ENCODE peak calls at places on chromosomes 11 and 22, in six cellular contexts. A is heart left ventricle, S is stomach, Z is IMR-90, J is body of pancreas, W is HCT116. R is an unnamed sample. For H3K4me1 and H3K27me3, the result is how much of the 10 kb centered on the place peaks cover.

GRCh38 chr11:88188251-88189030 is 13.2 kb upstream of the RAB38 start:
- DNase-seq in S (no peak), J (no peak), A (no peak), Z (no peak), W (no peak), R (no peak)

GRCh38 chr22:29914165-29914564 is 31.2 kb downstream of the MTMR3 start:
- DNase-seq in W (no peak), A (no peak), Z (peak), S (no peak), J (no peak), R (no peak)

GRCh38 chr11:66883021-66883968 is 26.4 kb downstream of the LRFN4 start:
- DNase-seq in J (peak), A (no peak), W (peak), S (peak), Z (peak), R (no peak)

GRCh38 chr11:114183041-114183511 is 113.1 kb upstream of the NNMT start:
- DNase-seq in A (no peak), Z (no peak), S (no peak), W (no peak), J (peak), R (peak)

GRCh38 chr11:73404048-73404447 is 27.8 kb downstream of the RELT start:
- DNase-seq in W (peak), A (peak), Z (peak), S (peak), J (peak), R (peak)

GRCh38 chr11:2752923-2753322 is 53.1 kb upstream of the KCNQ1OT1 start:
- DNase-seq in S (no peak), A (peak), W (no peak), J (peak), Z (peak), R (no peak)

GRCh38 chr11:62124186-62125113 is 639 bp downstream of the INCENP start:
- DNase-seq in S (no peak), A (no peak), Z (peak), J (no peak), W (no peak), R (no peak)

GRCh38 chr11:7046474-7046873 is 26.2 kb downstream of the NLRP14 start:
- DNase-seq in J (no peak), W (no peak), S (no peak), A (no peak), Z (peak), R (no peak)

GRCh38 chr11:72038491-72038890 is 39.8 kb downstream of the IL18BP start:
- DNase-seq in J (peak), S (peak), W (no peak), Z (peak), A (peak), R (no peak)

GRCh38 chr11:33160147-33160546 is 1.1 kb downstream of the CSTF3 start:
- DNase-seq in Z (peak), A (no peak), S (no peak), J (no peak), W (no peak), R (no peak)

GRCh38 chr11:14904745-14905103 is 12.7 kb upstream of the CYP2R1 start:
- DNase-seq in Z (peak), W (no peak), S (peak), A (peak), J (peak), R (peak)

GRCh38 chr22:35053060-35053835 is 12.7 kb upstream of the ISX start:
- DNase-seq in S (no peak), J (no peak), Z (no peak), W (no peak), A (no peak), R (no peak)

GRCh38 chr11:11463397-11463796 is 110.3 kb upstream of the CSNK2A3 start:
- DNase-seq in J (no peak), W (no peak), S (no peak), Z (no peak), A (peak), R (no peak)

GRCh38 chr22:20922141-20922751 is 5.0 kb downstream of the CRKL start:
- DNase-seq in A (no peak), J (no peak), Z (no peak), S (no peak), W (no peak), R (no peak)

GRCh38 chr22:20928573-20928967 is 11.4 kb downstream of the CRKL start:
- DNase-seq in J (no peak), Z (no peak), A (no peak), W (no peak), S (no peak), R (no peak)

GRCh38 chr22:20930004-20930403 is 12.8 kb downstream of the CRKL start:
- DNase-seq in A (no peak), Z (no peak), W (no peak), J (no peak), S (no peak), R (no peak)

GRCh38 chr22:20927940-20928572 is 10.8 kb downstream of the CRKL start:
- DNase-seq in J (no peak), Z (no peak), S (no peak), W (no peak), A (no peak), R (no peak)

GRCh38 chr22:20926243-20926642 is 9.0 kb downstream of the CRKL start:
- DNase-seq in J (no peak), Z (no peak), S (no peak), W (no peak), A (no peak), R (no peak)
- H3K4me1 ChIP-seq in J (under half), Z (under half), S (half or more), W (under half), A (under half), R (under half)

GRCh38 chr22:37657590-37658132 is 862 bp upstream of the PDXP start:
- DNase-seq in Z (peak), J (no peak), A (no peak), W (no peak), S (no peak), R (no peak)

GRCh38 chr22:37659897-37660708 is 1.6 kb downstream of the PDXP start:
- DNase-seq in W (no peak), J (no peak), S (no peak), A (no peak), Z (no peak), R (no peak)

GRCh38 chr22:37659066-37659896 is 758 bp downstream of the PDXP start:
- DNase-seq in W (no peak), J (peak), S (no peak), A (no peak), Z (no peak), R (peak)

GRCh38 chr22:37660709-37661045 is 2.2 kb downstream of the PDXP start:
- DNase-seq in A (no peak), W (no peak), S (no peak), J (no peak), Z (no peak), R (no peak)

GRCh38 chr22:37658133-37659065 is at the start of gene PDXP:
- DNase-seq in Z (peak), J (peak), A (peak), S (peak), W (peak), R (peak)
- TF ChIP-seq POLR2A in Z (peak), J (peak), A (no peak), S (no peak), W (peak), R (peak)

GRCh38 chr22:27308513-27308912 is 493.0 kb downstream of the MN1 start:
- DNase-seq in W (no peak), Z (no peak), J (no peak), S (no peak), A (no peak), R (no peak)

GRCh38 chr22:27309713-27310112 is 491.8 kb downstream of the MN1 start:
- DNase-seq in S (no peak), Z (no peak), A (no peak), W (no peak), J (no peak), R (no peak)

GRCh38 chr22:27303718-27304117 is 497.8 kb downstream of the MN1 start:
- DNase-seq in W (no peak), S (no peak), J (no peak), Z (no peak), A (no peak), R (no peak)

GRCh38 chr22:27307545-27308279 is 493.8 kb downstream of the MN1 start:
- DNase-seq in Z (no peak), J (no peak), S (no peak), W (no peak), A (no peak), R (no peak)

GRCh38 chr22:27306771-27307170 is 494.8 kb downstream of the MN1 start:
- DNase-seq in Z (no peak), J (no peak), A (no peak), S (no peak), W (no peak), R (no peak)
- H3K27me3 ChIP-seq in Z (under half), J (under half), A (under half), S (under half), W (under half), R (under half)

GRCh38 chr11:84396521-84396920 is 1110.4 kb upstream of the CCDC90B start:
- DNase-seq in A (no peak), J (no peak), Z (no peak), W (no peak), S (no peak), R (no peak)
- H3K4me1 ChIP-seq in A (under half), J (under half), Z (under half), W (under half), S (under half), R (under half)

DNA sequence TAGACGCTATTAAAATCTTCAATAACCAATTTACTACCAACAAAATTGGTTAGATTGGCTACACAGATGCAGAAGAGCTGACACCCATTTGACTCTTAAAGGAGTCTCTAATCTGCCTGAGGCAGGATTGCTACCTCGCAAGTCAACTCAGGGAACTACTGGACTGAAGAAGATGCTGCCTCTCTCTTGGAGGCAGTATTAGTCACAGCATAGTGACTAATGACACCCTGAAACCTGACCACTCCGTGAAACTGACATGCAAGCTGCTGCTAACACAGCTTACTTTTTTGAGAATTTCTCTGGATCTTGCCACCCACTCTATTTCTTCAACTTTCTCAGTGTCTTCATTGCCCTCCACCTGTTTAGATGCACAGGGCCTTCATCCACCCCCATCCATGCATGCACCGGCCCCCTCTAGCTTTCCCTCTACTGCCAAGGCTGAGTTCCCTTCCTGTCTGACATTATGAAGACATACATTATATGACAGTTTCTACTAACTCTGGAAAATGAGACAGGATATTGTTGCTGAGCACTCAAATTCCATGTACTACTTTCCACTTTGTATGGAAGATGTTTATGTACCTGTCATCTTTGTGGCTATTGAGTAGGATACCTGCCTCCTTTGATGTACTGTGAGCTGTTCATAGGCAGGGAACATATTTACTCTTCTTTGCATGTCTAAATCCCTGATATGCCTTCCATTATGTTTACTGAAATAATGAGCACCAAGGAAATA is 183.2 kb downstream of the MSANTD4 start:
- DNase-seq in A (no peak), Z (peak), J (no peak), S (no peak), W (peak), R (no peak)
- TF ChIP-seq POLR2A in A (no peak), Z (no peak), J (no peak), S (no peak), W (no peak), R (no peak)

DNA sequence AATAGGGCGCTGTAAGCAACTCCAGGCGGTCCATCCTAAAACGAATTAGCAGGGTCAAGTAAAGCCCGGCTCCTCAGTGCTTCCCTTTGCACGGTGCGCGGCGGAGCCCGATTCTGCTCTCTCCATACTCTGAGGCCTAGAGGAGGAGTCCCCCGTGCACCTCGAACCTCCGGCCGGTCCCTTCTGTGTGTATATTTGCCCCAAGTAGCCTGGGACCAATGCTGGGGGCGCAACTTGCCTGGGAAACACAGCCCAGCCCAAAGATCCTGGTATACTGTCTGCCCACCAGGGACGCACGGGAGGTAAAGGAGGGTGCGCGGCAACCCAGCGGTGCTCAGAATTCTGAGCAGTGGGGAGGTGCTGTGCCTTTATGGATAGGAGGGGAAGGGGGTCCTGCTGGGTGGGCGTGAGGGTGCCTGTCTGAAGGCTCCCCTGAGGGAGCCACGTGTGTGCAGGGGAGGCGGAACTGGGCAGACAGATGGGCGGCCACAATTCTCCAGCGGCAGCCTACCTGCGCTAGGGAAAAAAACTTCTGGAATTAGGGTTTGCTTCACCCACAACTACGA is 4.8 kb upstream of the TBX1 start:
- DNase-seq in S (no peak), Z (no peak), W (no peak), J (no peak), A (no peak), R (no peak)
- H3K27me3 ChIP-seq in S (half or more), Z (half or more), W (under half), J (under half), A (half or more), R (under half)

GRCh38 chr22:45312415-45312814 is 2.7 kb downstream of the FAM118A start:
- DNase-seq in J (no peak), Z (no peak), S (no peak), A (no peak), W (no peak), R (no peak)
- H3K4me1 ChIP-seq in J (under half), Z (under half), S (half or more), A (under half), W (under half), R (under half)